ENCODE peak calls at places on chromosomes 12 and 14, in ten cellular contexts. R is activated naive CD8-positive, alpha-beta T cell treated with anti-CD3 and anti-CD28 coated beads, Interleukin-2, amount 50 U/mL, for 24 hours; C is posterior vena cava; L is progenitor cell of endocrine pancreas; X is NT2/D1; I is Right ventricle myocardium inferior; K is T-helper 1 cell; D is EL; Y is CD4-positive, alpha-beta T cell; W is left cardiac atrium. V is an unnamed sample.

GRCh38 chr12:77387214-77387613 is 321.8 kb upstream of the E2F7 start:
- DNase-seq in R (no peak), C (no peak), L (no peak), X (no peak), I (no peak), K (no peak), D (no peak), Y (no peak), W (no peak), V (no peak)

GRCh38 chr14:51210594-51210993 is 29.5 kb upstream of the TMX1 start:
- DNase-seq in R (no peak), C (no peak), L (no peak), X (no peak), I (no peak), K (no peak), D (no peak), Y (no peak), W (no peak), V (no peak)

GRCh38 chr12:129535351-129535750 is 368.5 kb downstream of the TMEM132D start:
- DNase-seq in R (no peak), C (no peak), L (no peak), X (no peak), I (no peak), K (no peak), D (no peak), Y (no peak), W (no peak), V (no peak)

GRCh38 chr14:101878222-101879211 is 85.9 kb upstream of the DYNC1H1 start:
- DNase-seq in R (peak; percentile 50), C (no peak), L (no peak), X (no peak), I (no peak), K (peak; percentile 67), D (no peak), Y (no peak), W (no peak), V (peak; percentile 50)

GRCh38 chr12:11497995-11498394 is 102.6 kb upstream of the PRB2 start:
- DNase-seq in R (no peak), C (no peak), L (no peak), X (no peak), I (no peak), K (no peak), D (no peak), Y (no peak), W (no peak), V (no peak)

GRCh38 chr12:66879392-66879791 is 200.5 kb upstream of the GRIP1 start:
- DNase-seq in R (no peak), C (no peak), L (no peak), X (no peak), I (no peak), K (no peak), D (no peak), Y (no peak), W (no peak), V (no peak)

GRCh38 chr14:45083979-45084722 is at the start of gene PRPF39:
- DNase-seq in R (peak; percentile 96), C (peak; percentile 98), L (peak; percentile 95), X (peak; percentile 70), I (peak; percentile 97), K (peak; percentile 95), D (peak; percentile 94), Y (peak; percentile 90), W (peak; percentile 96), V (peak; percentile 95)

GRCh38 chr12:65232490-65233077 is 45.9 kb upstream of the MSRB3 start:
- DNase-seq in R (no peak), C (no peak), L (no peak), X (no peak), I (no peak), K (peak; percentile 14), D (peak; percentile 25), Y (no peak), W (no peak), V (no peak)

GRCh38 chr14:61326149-61326548 is 4.8 kb downstream of the PRKCH start:
- DNase-seq in R (no peak), C (no peak), L (no peak), X (no peak), I (no peak), K (no peak), D (no peak), Y (no peak), W (no peak), V (no peak)

GRCh38 chr14:95167177-95167576 is 9.8 kb upstream of the DICER1 start:
- DNase-seq in R (no peak), C (no peak), L (no peak), X (no peak), I (no peak), K (no peak), D (no peak), Y (no peak), W (no peak), V (no peak)

GRCh38 chr14:68947802-68948201 is 31.3 kb downstream of the ACTN1 start:
- DNase-seq in R (no peak), C (peak; percentile 90), L (no peak), X (no peak), I (peak; percentile 86), K (no peak), D (no peak), Y (no peak), W (peak; percentile 87), V (no peak)

GRCh38 chr12:43285248-43285647 is 266.8 kb downstream of the ADAMTS20 start:
- DNase-seq in R (no peak), C (no peak), L (no peak), X (no peak), I (no peak), K (no peak), D (peak; percentile 95), Y (no peak), W (no peak), V (no peak)

GRCh38 chr12:16347391-16348298 is at the start of gene MGST1:
- DNase-seq in R (no peak), C (peak; percentile 86), L (peak; percentile 76), X (peak; percentile 98), I (peak; percentile 91), K (no peak), D (peak; percentile 61), Y (no peak), W (peak; percentile 75), V (no peak)

GRCh38 chr12:67222302-67222701 is 46.9 kb upstream of the CAND1 start:
- DNase-seq in R (no peak), C (no peak), L (no peak), X (peak; percentile 23), I (no peak), K (no peak), D (peak; percentile 15), Y (no peak), W (no peak), V (no peak)

GRCh38 chr12:121725420-121725819 is 12.9 kb downstream of the TMEM120B start:
- DNase-seq in R (no peak), C (no peak), L (no peak), X (no peak), I (no peak), K (no peak), D (no peak), Y (no peak), W (no peak), V (no peak)

GRCh38 chr14:105617201-105617777 is 90.9 kb downstream of the TMEM121 start:
- DNase-seq in R (no peak), C (no peak), L (no peak), X (no peak), I (no peak), K (peak; percentile 21), D (no peak), Y (no peak), W (no peak), V (no peak)

GRCh38 chr12:93200291-93200917 is 177.3 kb upstream of the NUDT4 start:
- DNase-seq in R (no peak), C (no peak), L (no peak), X (no peak), I (no peak), K (no peak), D (no peak), Y (no peak), W (no peak), V (no peak)

GRCh38 chr12:68470664-68471328 is 138.6 kb upstream of the MDM1 start:
- DNase-seq in R (no peak), C (no peak), L (no peak), X (no peak), I (no peak), K (no peak), D (no peak), Y (no peak), W (no peak), V (no peak)

GRCh38 chr12:552466-552865 is 92.7 kb downstream of the B4GALNT3 start:
- DNase-seq in R (no peak), C (no peak), L (no peak), X (no peak), I (no peak), K (no peak), D (no peak), Y (no peak), W (no peak), V (no peak)

GRCh38 chr14:37598085-37598972 is 2.9 kb downstream of the TTC6 start:
- DNase-seq in R (no peak), C (no peak), L (no peak), X (no peak), I (no peak), K (peak; percentile 3), D (no peak), Y (no peak), W (peak; percentile 20), V (no peak)

GRCh38 chr14:94769413-94770250 is at the start of gene GSC:
- DNase-seq in R (peak; percentile 36), C (no peak), L (peak; percentile 22), X (no peak), I (peak; percentile 74), K (peak; percentile 12), D (peak; percentile 38), Y (no peak), W (peak; percentile 35), V (no peak)

GRCh38 chr14:96177766-96178377 is 26.8 kb upstream of the BDKRB2 start:
- DNase-seq in R (peak; percentile 6), C (peak; percentile 82), L (no peak), X (no peak), I (no peak), K (no peak), D (no peak), Y (peak; percentile 18), W (no peak), V (no peak)

GRCh38 chr14:100201701-100202100 is 37.2 kb upstream of the YY1 start:
- DNase-seq in R (no peak), C (no peak), L (no peak), X (no peak), I (no peak), K (no peak), D (no peak), Y (no peak), W (no peak), V (no peak)

GRCh38 chr12:120842595-120842994 is 61.6 kb downstream of the SPPL3 start:
- DNase-seq in R (no peak), C (no peak), L (no peak), X (no peak), I (no peak), K (no peak), D (no peak), Y (no peak), W (no peak), V (no peak)

GRCh38 chr12:87848248-87848868 is 180.8 kb downstream of the C12orf50 start:
- DNase-seq in R (no peak), C (no peak), L (no peak), X (peak; percentile 46), I (no peak), K (peak; percentile 25), D (peak; percentile 65), Y (no peak), W (no peak), V (no peak)

GRCh38 chr12:49750027-49750977 is 8.9 kb downstream of the TMBIM6 start:
- DNase-seq in R (peak; percentile 59), C (peak; percentile 42), L (no peak), X (no peak), I (no peak), K (peak; percentile 92), D (peak; percentile 70), Y (peak; percentile 9), W (no peak), V (no peak)

GRCh38 chr14:21309238-21309636 is 29.4 kb downstream of the RPGRIP1 start:
- DNase-seq in R (peak; percentile 7), C (no peak), L (no peak), X (no peak), I (no peak), K (no peak), D (no peak), Y (no peak), W (no peak), V (no peak)

GRCh38 chr12:57842342-57843294 is 3.9 kb downstream of the CTDSP2 start:
- DNase-seq in R (no peak), C (no peak), L (no peak), X (no peak), I (no peak), K (no peak), D (peak; percentile 37), Y (peak; percentile 48), W (no peak), V (no peak)

V was measured in effector memory CD8-positive, alpha-beta T cell.